ENCODE peak calls at places on chromosomes 16 and 17, in five cellular contexts. F, L, G, D and K are unnamed samples.

GRCh38 chr17:73874008-73874407 is 229.8 kb upstream of the SDK2 start:
- DNase-seq in L (peak; percentile 72), G (no peak), D (no peak), F (no peak), K (peak; percentile 21)

GRCh38 chr17:45791935-45792334 is 7.8 kb downstream of the CRHR1 start:
- DNase-seq in F (no peak), G (no peak), L (no peak), D (no peak), K (no peak)

GRCh38 chr16:67514382-67514828 is 14.2 kb upstream of the RIPOR1 start:
- DNase-seq in G (peak; percentile 77), D (peak; percentile 65), F (peak; percentile 80), L (peak; percentile 69), K (peak; percentile 90)

GRCh38 chr17:28973414-28973813 is 22.1 kb upstream of the PHF12 start:
- DNase-seq in G (peak; percentile 77), D (no peak), L (no peak), F (peak; percentile 66), K (peak; percentile 41)

GRCh38 chr16:4096509-4096908 is 19.7 kb downstream of the ADCY9 start:
- DNase-seq in D (no peak), L (no peak), F (no peak), G (no peak), K (no peak)

GRCh38 chr17:67492824-67493490 is 115.9 kb downstream of the PITPNC1 start:
- DNase-seq in L (no peak), D (no peak), F (no peak), G (no peak), K (peak; percentile 70)

GRCh38 chr17:9002236-9002609 is 19.1 kb upstream of the NTN1 start:
- DNase-seq in G (no peak), L (no peak), F (no peak), D (no peak), K (no peak)

GRCh38 chr17:78653382-78653781 is 76.2 kb upstream of the DNAH17 start:
- DNase-seq in G (no peak), F (peak; percentile 61), D (no peak), L (no peak), K (peak; percentile 63)

GRCh38 chr17:37844158-37844976 is 79.8 kb upstream of the TBC1D3K start:
- DNase-seq in G (peak; percentile 83), D (no peak), L (peak; percentile 87), F (peak; percentile 59), K (peak; percentile 48)

GRCh38 chr17:17403899-17404576 is 72.8 kb upstream of the MED9 start:
- DNase-seq in F (no peak), G (peak; percentile 51), L (no peak), D (no peak), K (no peak)

GRCh38 chr17:76873856-76874255 is 5.7 kb downstream of the MGAT5B start:
- DNase-seq in F (no peak), L (no peak), G (no peak), D (no peak), K (peak; percentile 12)

GRCh38 chr16:66604376-66605176 is at the start of gene CMTM3:
- DNase-seq in L (peak; percentile 67), F (peak; percentile 74), D (no peak), G (peak; percentile 87), K (peak; percentile 49)

GRCh38 chr16:2955779-2956565 is 8.1 kb upstream of the KREMEN2 start:
- DNase-seq in D (no peak), G (no peak), F (no peak), L (no peak), K (no peak)

GRCh38 chr16:78224342-78224741 is 124.9 kb downstream of the WWOX start:
- DNase-seq in L (no peak), D (no peak), G (no peak), F (no peak), K (no peak)

GRCh38 chr17:15501788-15502187 is 34.4 kb upstream of the CDRT4 start:
- DNase-seq in G (no peak), L (no peak), D (no peak), F (no peak), K (no peak)
- H3K4me3 ChIP-seq in G (peak overlapping the region; percentile 38), L (no peak overlapping the region), D (no peak overlapping the region), F (no peak overlapping the region), K (no peak overlapping the region)

GRCh38 chr16:19242186-19242585 is 43.3 kb upstream of the CLEC19A start:
- DNase-seq in D (no peak), G (no peak), L (no peak), F (no peak), K (no peak)

GRCh38 chr16:19240494-19240893 is 45.0 kb upstream of the CLEC19A start:
- DNase-seq in D (no peak), G (no peak), L (no peak), F (no peak), K (no peak)

GRCh38 chr16:19242987-19243386 is 42.5 kb upstream of the CLEC19A start:
- DNase-seq in G (no peak), D (no peak), L (no peak), F (no peak), K (no peak)

GRCh38 chr16:19241512-19241911 is 44.0 kb upstream of the CLEC19A start:
- DNase-seq in L (no peak), D (no peak), G (no peak), F (no peak), K (no peak)

GRCh38 chr16:19245326-19245925 is 40.1 kb upstream of the CLEC19A start:
- DNase-seq in L (no peak), F (no peak), G (no peak), D (no peak), K (no peak)
- TF ChIP-seq CTCF in L (no peak), F (no peak), G (no peak), D (no peak), K (no peak)

GRCh38 chr16:30185683-30186421 is 2.5 kb downstream of the CORO1A start:
- DNase-seq in G (peak; percentile 81), L (no peak), F (no peak), D (no peak), K (no peak)
- H3K4me3 ChIP-seq in G (peak overlapping the region; percentile 65), L (no peak overlapping the region), F (no peak overlapping the region), D (no peak overlapping the region), K (no peak overlapping the region)

DNA sequence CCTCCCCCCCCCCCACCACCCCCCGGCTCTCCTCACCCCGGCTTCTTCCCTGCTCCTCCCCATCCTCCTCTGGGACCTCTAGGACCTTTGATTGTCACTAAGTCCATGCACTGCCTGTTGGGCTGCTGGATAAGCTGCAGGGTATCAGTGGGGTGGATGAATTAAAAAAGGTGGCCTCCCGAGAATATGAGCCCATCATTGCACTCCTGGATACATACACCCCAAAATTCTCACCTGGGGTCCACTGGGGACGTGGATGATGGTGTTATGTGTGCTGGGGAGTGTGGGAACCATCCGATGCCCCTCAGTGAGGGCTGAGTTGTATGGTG is 88.8 kb downstream of the IRF8 start:
- DNase-seq in L (peak; percentile 79), D (no peak), G (no peak), F (no peak), K (no peak)
- TF ChIP-seq CTCF in L (no peak), D (no peak), G (peak; percentile 16), F (no peak), K (no peak)